ENCODE peak calls at places on chromosomes 16 and 17, in four cellular contexts. One of them, this sample, is unnamed.
A peak's percentile ranks its signal among the peaks of the same experiment; 100 is the strongest.

GRCh38 chr16:11232852-11233726 is 22.9 kb downstream of the SOCS1 start:
- DNase-seq in K562: peak; percentile 78
- DNase-seq in GM12878: no peak
- DNase-seq in SK-N-SH: no peak
- DNase-seq in this sample: no peak

GRCh38 chr17:7462474-7463367 is 16.7 kb downstream of the ZBTB4 start:
- DNase-seq in K562: no peak
- DNase-seq in GM12878: no peak
- DNase-seq in SK-N-SH: no peak
- DNase-seq in this sample: no peak

GRCh38 chr17:30302241-30302640 is 10.5 kb upstream of the BLMH start:
- DNase-seq in K562: no peak
- DNase-seq in GM12878: no peak
- DNase-seq in SK-N-SH: no peak
- DNase-seq in this sample: no peak

GRCh38 chr16:68079616-68080344 is 5.4 kb upstream of the NFATC3 start:
- DNase-seq in K562: peak; percentile 90
- DNase-seq in GM12878: no peak
- DNase-seq in SK-N-SH: no peak
- DNase-seq in this sample: peak; percentile 97

GRCh38 chr17:21289902-21290571 is 5.5 kb downstream of the MAP2K3 start:
- DNase-seq in K562: no peak
- DNase-seq in GM12878: no peak
- DNase-seq in SK-N-SH: peak; percentile 46
- DNase-seq in this sample: no peak

GRCh38 chr16:59702531-59702930 is 968.4 kb upstream of the GOT2 start:
- DNase-seq in K562: no peak
- DNase-seq in GM12878: no peak
- DNase-seq in SK-N-SH: no peak
- DNase-seq in this sample: no peak

GRCh38 chr17:82938486-82939212 is 98.8 kb upstream of the ZNF750 start:
- DNase-seq in K562: no peak
- DNase-seq in GM12878: no peak
- DNase-seq in SK-N-SH: no peak
- DNase-seq in this sample: no peak

GRCh38 chr16:29756654-29757053 is 10.9 kb upstream of the C16orf54 start:
- DNase-seq in K562: no peak
- DNase-seq in GM12878: no peak
- DNase-seq in SK-N-SH: no peak
- DNase-seq in this sample: no peak

GRCh38 chr17:7308625-7309433 is 1.4 kb downstream of the EIF5A start:
- DNase-seq in K562: peak; percentile 35
- DNase-seq in GM12878: peak; percentile 67
- DNase-seq in SK-N-SH: peak; percentile 77
- DNase-seq in this sample: peak; percentile 79

GRCh38 chr17:76492250-76492988 is 8.8 kb downstream of the RHBDF2 start:
- DNase-seq in K562: no peak
- DNase-seq in GM12878: peak; percentile 58
- DNase-seq in SK-N-SH: no peak
- DNase-seq in this sample: no peak

GRCh38 chr17:76678330-76678729 is 32.4 kb downstream of the MXRA7 start:
- DNase-seq in K562: peak; percentile 3
- DNase-seq in GM12878: no peak
- DNase-seq in SK-N-SH: no peak
- DNase-seq in this sample: no peak

GRCh38 chr16:57541754-57542435 is 548 bp upstream of the ADGRG5 start:
- DNase-seq in K562: no peak
- DNase-seq in GM12878: no peak
- DNase-seq in SK-N-SH: no peak
- DNase-seq in this sample: no peak

GRCh38 chr17:36791961-36792475 is 145.3 kb upstream of the LHX1 start:
- DNase-seq in K562: no peak
- DNase-seq in GM12878: no peak
- DNase-seq in SK-N-SH: peak; percentile 68
- DNase-seq in this sample: no peak

GRCh38 chr17:40284085-40284713 is 3.5 kb upstream of the CDC6 start:
- DNase-seq in K562: no peak
- DNase-seq in GM12878: no peak
- DNase-seq in SK-N-SH: no peak
- DNase-seq in this sample: no peak

GRCh38 chr16:31678649-31679325 is 151.1 kb downstream of the AHSP start:
- DNase-seq in K562: no peak
- DNase-seq in GM12878: no peak
- DNase-seq in SK-N-SH: no peak
- DNase-seq in this sample: no peak

GRCh38 chr16:89924925-89925307 is 1.8 kb downstream of the TUBB3 start:
- DNase-seq in K562: no peak
- DNase-seq in GM12878: no peak
- DNase-seq in SK-N-SH: no peak
- DNase-seq in this sample: no peak

GRCh38 chr17:77364941-77365583 is 224.3 kb downstream of the SEC14L1 start:
- DNase-seq in K562: no peak
- DNase-seq in GM12878: no peak
- DNase-seq in SK-N-SH: no peak
- DNase-seq in this sample: no peak

GRCh38 chr17:56948491-56948890 is 12.4 kb downstream of the COIL start:
- DNase-seq in K562: no peak
- DNase-seq in GM12878: no peak
- DNase-seq in SK-N-SH: no peak
- DNase-seq in this sample: no peak
- TF ChIP-seq NFIC in K562: no peak
- TF ChIP-seq NFIC in GM12878: no peak
- TF ChIP-seq NFIC in SK-N-SH: no peak
- TF ChIP-seq NFIC in this sample: no peak

GRCh38 chr16:2768403-2769089 is 8.5 kb downstream of the ELOB start:
- DNase-seq in K562: peak; percentile 56
- DNase-seq in GM12878: no peak
- DNase-seq in SK-N-SH: no peak
- DNase-seq in this sample: no peak
- TF ChIP-seq NFIC in K562: no peak
- TF ChIP-seq NFIC in GM12878: no peak
- TF ChIP-seq NFIC in SK-N-SH: no peak
- TF ChIP-seq NFIC in this sample: no peak

GRCh38 chr17:32350662-32351418 is 883 bp downstream of the ZNF207 start:
- DNase-seq in K562: no peak
- DNase-seq in GM12878: no peak
- DNase-seq in SK-N-SH: peak; percentile 37
- DNase-seq in this sample: peak; percentile 54
- TF ChIP-seq NFIC in K562: no peak
- TF ChIP-seq NFIC in GM12878: peak; percentile 12
- TF ChIP-seq NFIC in SK-N-SH: no peak
- TF ChIP-seq NFIC in this sample: no peak

GRCh38 chr17:49616086-49616485 is 40.4 kb downstream of the NXPH3 start:
- DNase-seq in K562: peak; percentile 30
- DNase-seq in GM12878: no peak
- DNase-seq in SK-N-SH: no peak
- DNase-seq in this sample: no peak

GRCh38 chr17:49621420-49621819 is 45.7 kb downstream of the NXPH3 start:
- DNase-seq in K562: no peak
- DNase-seq in GM12878: no peak
- DNase-seq in SK-N-SH: no peak
- DNase-seq in this sample: no peak

GRCh38 chr17:49612721-49613120 is 37.0 kb downstream of the NXPH3 start:
- DNase-seq in K562: no peak
- DNase-seq in GM12878: no peak
- DNase-seq in SK-N-SH: no peak
- DNase-seq in this sample: no peak

GRCh38 chr17:49618112-49618611 is 42.5 kb downstream of the NXPH3 start:
- DNase-seq in K562: no peak
- DNase-seq in GM12878: no peak
- DNase-seq in SK-N-SH: no peak
- DNase-seq in this sample: no peak

GRCh38 chr17:49616546-49617205 is 41.0 kb downstream of the NXPH3 start:
- DNase-seq in K562: no peak
- DNase-seq in GM12878: no peak
- DNase-seq in SK-N-SH: no peak
- DNase-seq in this sample: no peak
- TF ChIP-seq NFIC in K562: no peak
- TF ChIP-seq NFIC in GM12878: no peak
- TF ChIP-seq NFIC in SK-N-SH: no peak
- TF ChIP-seq NFIC in this sample: no peak

DNA sequence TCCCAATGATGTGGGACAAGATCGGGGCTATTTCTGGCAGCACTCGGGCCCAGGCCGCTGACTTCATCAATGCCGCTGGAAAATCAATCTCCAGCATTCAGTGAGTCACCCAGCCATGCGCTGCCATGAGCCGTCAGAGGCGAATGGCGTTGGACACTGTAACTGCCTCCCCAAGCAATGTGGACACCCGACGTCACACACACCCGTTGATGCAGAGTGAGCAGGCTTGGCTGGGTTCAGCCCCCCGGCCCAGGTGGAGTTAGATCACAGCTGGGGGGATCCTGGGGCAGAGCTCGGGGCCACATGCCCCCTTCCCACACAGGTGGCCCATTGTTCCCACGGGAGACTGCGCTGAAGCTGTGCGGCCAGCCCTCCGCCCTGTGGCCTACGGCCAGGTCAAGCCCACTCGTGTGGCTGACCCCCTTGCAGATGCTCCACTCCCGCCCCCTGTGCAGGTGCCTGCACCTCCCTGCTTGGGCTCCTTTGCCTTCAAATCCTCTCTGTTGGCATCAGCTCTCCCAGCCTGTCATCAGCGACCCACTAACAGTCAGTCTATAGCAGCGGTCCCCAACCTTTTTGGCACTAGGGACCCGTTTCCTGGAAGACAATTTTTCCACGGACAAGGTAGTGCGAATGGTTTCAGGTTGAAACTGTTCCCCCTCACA is 89.9 kb downstream of the TBC1D16 start:
- DNase-seq in K562: no peak
- DNase-seq in GM12878: no peak
- DNase-seq in SK-N-SH: peak; percentile 35
- DNase-seq in this sample: no peak
- TF ChIP-seq NFIC in K562: no peak
- TF ChIP-seq NFIC in GM12878: no peak
- TF ChIP-seq NFIC in SK-N-SH: no peak
- TF ChIP-seq NFIC in this sample: no peak

DNA sequence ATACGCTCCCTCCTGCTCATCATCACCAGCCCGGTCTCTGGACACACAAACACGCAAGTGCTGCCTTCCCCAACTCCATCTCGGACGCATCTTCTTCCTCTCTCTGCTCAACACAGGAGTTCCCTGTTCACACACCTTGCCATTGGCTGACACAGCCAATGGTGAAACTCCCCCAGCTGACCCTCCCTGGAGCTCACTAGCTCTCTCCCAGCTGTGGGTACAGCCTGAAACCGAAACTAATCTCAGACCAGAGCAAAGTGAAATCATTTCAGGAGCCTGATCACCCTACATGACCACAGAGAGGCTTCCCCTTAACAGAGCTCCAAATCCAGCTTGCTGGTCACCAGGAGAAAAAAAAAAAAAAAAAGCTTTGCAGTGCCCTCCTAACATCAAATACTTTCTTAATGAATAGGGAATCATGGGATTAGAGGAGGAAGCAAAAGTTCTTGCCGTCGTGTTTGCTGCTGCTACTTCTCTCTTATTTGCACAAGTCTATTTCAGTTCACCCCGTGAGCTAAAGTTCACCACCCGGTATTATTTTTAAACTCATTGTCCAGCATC is 8.3 kb downstream of the CUEDC1 start:
- DNase-seq in K562: no peak
- DNase-seq in GM12878: peak; percentile 73
- DNase-seq in SK-N-SH: no peak
- DNase-seq in this sample: peak; percentile 80
- TF ChIP-seq NFIC in K562: no peak
- TF ChIP-seq NFIC in GM12878: peak; percentile 85
- TF ChIP-seq NFIC in SK-N-SH: no peak
- TF ChIP-seq NFIC in this sample: no peak

This sample was measured in HepG2.